ENCODE peak calls at places on chromosomes 7 and 10, in five cellular contexts. R is right lobe of liver, V is HCT116, A is transverse colon, B is endothelial cell of umbilical vein. Q is an unnamed sample.
A peak's percentile ranks its signal among the peaks of the same experiment; 100 is the strongest.

GRCh38 chr7:155963771-155964195 is 151.5 kb upstream of the SHH start:
- DNase-seq in R (no peak), V (no peak), A (no peak), B (no peak), Q (no peak)

GRCh38 chr7:922334-923107 is 32.0 kb downstream of the ADAP1 start:
- DNase-seq in R (peak; percentile 23), V (no peak), A (peak; percentile 27), B (no peak), Q (no peak)

GRCh38 chr10:112687647-112688046 is 240.6 kb downstream of the VTI1A start:
- DNase-seq in R (no peak), V (no peak), A (no peak), B (no peak), Q (peak; percentile 90)

GRCh38 chr10:75430000-75430763 is 1.2 kb upstream of the LRMDA start:
- DNase-seq in R (peak; percentile 62), V (no peak), A (peak; percentile 43), B (peak; percentile 45), Q (peak; percentile 43)

GRCh38 chr10:82164333-82164732 is 289.3 kb downstream of the NRG3 start:
- DNase-seq in R (no peak), V (no peak), A (no peak), B (no peak), Q (no peak)

GRCh38 chr7:51315393-51316261 is 982 bp downstream of the COBL start:
- DNase-seq in R (peak; percentile 77), V (peak; percentile 50), A (peak; percentile 78), B (no peak), Q (no peak)

GRCh38 chr7:38628630-38629385 is 2.4 kb downstream of the AMPH start:
- DNase-seq in R (no peak), V (no peak), A (no peak), B (no peak), Q (no peak)

GRCh38 chr7:73376671-73377412 is 48.9 kb downstream of the FKBP6 start:
- DNase-seq in R (no peak), V (no peak), A (no peak), B (no peak), Q (no peak)

GRCh38 chr10:114458955-114459354 is 54.7 kb upstream of the AFAP1L2 start:
- DNase-seq in R (no peak), V (peak; percentile 33), A (peak; percentile 50), B (peak; percentile 39), Q (peak; percentile 68)

GRCh38 chr10:119412831-119413737 is 129.4 kb downstream of the RGS10 start:
- DNase-seq in R (no peak), V (no peak), A (no peak), B (no peak), Q (no peak)

GRCh38 chr10:108112218-108112617 is 947.7 kb upstream of the SORCS1 start:
- DNase-seq in R (no peak), V (no peak), A (no peak), B (no peak), Q (peak; percentile 17)

GRCh38 chr10:80407836-80408197 is 534 bp upstream of the PRXL2A start:
- DNase-seq in R (peak; percentile 53), V (peak; percentile 37), A (peak; percentile 48), B (peak; percentile 79), Q (no peak)

GRCh38 chr7:74404388-74404700 is 49.4 kb upstream of the GTF2IRD1 start:
- DNase-seq in R (no peak), V (no peak), A (no peak), B (no peak), Q (no peak)

GRCh38 chr7:74404741-74405140 is 49.0 kb upstream of the GTF2IRD1 start:
- DNase-seq in R (no peak), V (no peak), A (no peak), B (no peak), Q (no peak)

GRCh38 chr7:74405191-74405898 is 48.4 kb upstream of the GTF2IRD1 start:
- DNase-seq in R (no peak), V (no peak), A (no peak), B (no peak), Q (peak; percentile 28)

GRCh38 chr7:74407958-74408357 is 45.7 kb upstream of the GTF2IRD1 start:
- DNase-seq in R (no peak), V (no peak), A (no peak), B (no peak), Q (no peak)

DNA sequence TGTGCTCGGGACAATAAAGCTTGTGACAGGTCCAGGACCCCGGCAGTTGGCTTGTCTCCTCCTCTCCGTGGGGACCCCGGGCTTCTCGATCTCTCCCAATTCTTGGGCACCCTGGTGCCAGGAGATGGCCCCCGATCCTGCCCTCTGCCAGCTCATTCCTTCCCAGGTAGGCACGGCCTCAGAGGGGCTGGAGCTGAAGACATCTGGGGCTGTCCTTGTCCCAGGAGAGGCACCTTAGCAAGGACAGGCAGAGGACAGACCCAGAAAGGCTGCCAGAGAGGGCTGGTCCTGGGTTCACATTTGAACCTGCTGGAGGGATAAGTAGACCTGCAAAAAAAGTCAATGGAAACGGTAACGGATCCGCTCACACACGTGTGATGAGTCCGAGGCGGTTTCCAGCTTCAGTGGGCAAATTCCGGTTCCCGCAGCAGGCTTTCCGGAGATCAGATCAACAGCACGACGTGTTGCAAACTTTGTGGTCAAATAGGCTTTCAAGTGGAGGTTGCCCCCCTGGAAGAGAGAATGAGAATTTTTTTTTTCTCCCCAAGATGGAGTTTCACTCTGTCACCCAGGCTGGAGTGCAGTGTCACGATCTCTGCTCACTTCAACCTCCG is 47.7 kb upstream of the GTF2IRD1 start:
- DNase-seq in R (no peak), V (no peak), A (no peak), B (no peak), Q (no peak)
- TF ChIP-seq POLR2A in R (no peak), V (no peak), A (no peak), B (no peak), Q (no peak)

GRCh38 chr10:133520193-133520738 is 6.9 kb upstream of the CYP2E1 start:
- DNase-seq in R (peak; percentile 92), V (peak; percentile 39), A (peak; percentile 89), B (peak; percentile 47), Q (peak; percentile 71)
- TF ChIP-seq POLR2A in R (peak; percentile 48), V (no peak), A (no peak), B (no peak), Q (no peak)

GRCh38 chr7:29990931-29991330 is 1.3 kb upstream of the SCRN1 start:
- DNase-seq in R (no peak), V (no peak), A (no peak), B (no peak), Q (no peak)

GRCh38 chr7:29987083-29987482 is 2.5 kb downstream of the SCRN1 start:
- DNase-seq in R (no peak), V (no peak), A (no peak), B (peak; percentile 52), Q (no peak)

GRCh38 chr7:29988391-29989256 is 977 bp downstream of the SCRN1 start:
- DNase-seq in R (peak; percentile 53), V (peak; percentile 67), A (peak; percentile 46), B (peak; percentile 47), Q (peak; percentile 61)

GRCh38 chr7:29987821-29988317 is 1.7 kb downstream of the SCRN1 start:
- DNase-seq in R (no peak), V (peak; percentile 89), A (no peak), B (peak; percentile 71), Q (no peak)

GRCh38 chr7:29989257-29989995 is at the start of gene SCRN1:
- DNase-seq in R (peak; percentile 30), V (no peak), A (peak; percentile 45), B (peak; percentile 39), Q (peak; percentile 44)
- TF ChIP-seq POLR2A in R (no peak), V (peak; percentile 9), A (peak; percentile 15), B (peak; percentile 54), Q (no peak)

GRCh38 chr10:133261726-133262325 is 14.8 kb downstream of the ADAM8 start:
- DNase-seq in R (peak; percentile 95), V (no peak), A (peak; percentile 91), B (peak; percentile 16), Q (peak; percentile 90)
- TF ChIP-seq POLR2A in R (peak; percentile 46), V (no peak), A (no peak), B (peak; percentile 21), Q (no peak)

DNA sequence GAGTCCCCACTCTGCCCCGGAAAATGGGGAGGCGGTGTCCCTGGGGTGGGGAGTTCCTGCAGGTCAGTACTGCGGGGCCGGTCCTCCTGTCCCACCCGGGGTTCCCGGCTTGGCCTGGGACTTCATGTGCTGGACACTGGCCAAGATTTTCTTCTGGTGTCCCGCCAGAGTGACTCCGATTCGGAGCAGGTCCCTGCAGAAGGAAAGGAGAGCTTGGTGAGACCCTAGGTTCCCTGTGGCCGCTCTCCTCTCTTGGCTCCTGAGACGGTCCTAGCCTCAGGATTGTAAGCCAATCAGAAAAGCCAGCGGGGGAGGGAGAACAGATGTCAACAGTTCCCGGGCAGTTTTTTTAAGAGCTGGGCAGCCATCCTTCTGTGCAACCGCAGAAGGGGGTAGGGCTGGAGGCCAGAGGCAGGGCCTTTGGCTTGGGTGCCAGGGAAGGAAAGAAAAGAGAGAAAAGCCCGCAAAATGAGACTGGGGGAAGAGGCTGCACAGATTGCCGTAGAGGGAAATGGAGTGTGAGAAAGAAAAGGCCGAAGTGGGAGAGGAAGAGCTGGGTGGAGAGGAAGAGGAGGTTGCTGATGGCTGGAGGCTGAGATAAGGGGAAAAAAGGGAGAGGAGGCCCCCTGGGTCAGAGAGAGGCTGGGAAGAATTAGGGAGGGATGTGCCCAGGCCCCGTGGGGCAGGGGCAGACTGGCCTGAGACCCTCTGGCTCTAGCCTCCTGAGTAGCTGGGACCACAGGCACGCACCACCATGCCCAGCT is 23.7 kb downstream of the EPHB4 start:
- DNase-seq in R (no peak), V (no peak), A (peak; percentile 82), B (peak; percentile 65), Q (peak; percentile 74)
- TF ChIP-seq POLR2A in R (no peak), V (no peak), A (no peak), B (no peak), Q (peak; percentile 23)

GRCh38 chr7:5597772-5598171 is 174.1 kb upstream of the TNRC18 start:
- DNase-seq in R (no peak), V (no peak), A (no peak), B (no peak), Q (peak; percentile 29)
- TF ChIP-seq POLR2A in R (no peak), V (no peak), A (no peak), B (no peak), Q (no peak)

GRCh38 chr7:23298885-23299769 is at the start of gene MALSU1:
- DNase-seq in R (peak; percentile 97), V (peak; percentile 95), A (peak; percentile 98), B (peak; percentile 98), Q (peak; percentile 99)
- TF ChIP-seq POLR2A in R (peak; percentile 93), V (peak; percentile 94), A (peak; percentile 88), B (peak; percentile 88), Q (peak; percentile 92)

DNA sequence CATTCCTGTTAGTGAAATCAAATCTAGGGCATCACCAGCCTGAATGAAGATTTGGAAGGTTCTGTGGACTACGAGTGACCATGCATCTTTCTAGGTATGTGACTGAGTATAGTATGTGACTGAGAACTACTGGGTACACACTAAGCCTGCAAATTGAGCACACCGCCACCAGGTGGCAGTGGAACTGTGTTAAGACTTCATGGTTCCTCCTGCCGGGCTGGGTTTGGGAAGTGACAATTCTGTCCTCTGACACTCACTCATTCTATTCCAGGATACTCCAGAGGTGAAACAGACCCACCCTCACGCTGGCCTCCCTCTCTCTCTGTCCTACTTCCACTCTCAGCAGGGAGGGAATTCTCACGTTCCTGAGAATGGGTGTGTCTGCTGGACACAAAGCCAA is 84.0 kb upstream of the TMEM248 start:
- DNase-seq in R (no peak), V (peak; percentile 26), A (peak; percentile 34), B (peak; percentile 20), Q (peak; percentile 82)
- TF ChIP-seq POLR2A in R (no peak), V (no peak), A (no peak), B (no peak), Q (no peak)